ENCODE peak calls at places on chromosomes 6 and 20, in six cellular contexts. One of them, this sample, is unnamed.

GRCh38 chr6:21753571-21754108 is 160.1 kb downstream of the SOX4 start:
- DNase-seq in H1: no peak
- DNase-seq in GM12891: no peak
- DNase-seq in HepG2: no peak
- DNase-seq in K562: no peak
- DNase-seq in GM12878: no peak
- DNase-seq in this sample: no peak

GRCh38 chr6:38020593-38020992 is 201.1 kb downstream of the ZFAND3 start:
- DNase-seq in H1: no peak
- DNase-seq in GM12891: no peak
- DNase-seq in HepG2: no peak
- DNase-seq in K562: no peak
- DNase-seq in GM12878: no peak
- DNase-seq in this sample: no peak

GRCh38 chr20:58714340-58714922 is 21.8 kb downstream of the NPEPL1 start:
- DNase-seq in H1: no peak
- DNase-seq in GM12891: peak
- DNase-seq in HepG2: no peak
- DNase-seq in K562: no peak
- DNase-seq in GM12878: no peak
- DNase-seq in this sample: peak

GRCh38 chr6:17457956-17458355 is 64.6 kb downstream of the CAP2 start:
- DNase-seq in H1: no peak
- DNase-seq in GM12891: no peak
- DNase-seq in HepG2: no peak
- DNase-seq in K562: no peak
- DNase-seq in GM12878: no peak
- DNase-seq in this sample: no peak

GRCh38 chr20:38055294-38055693 is 21.7 kb downstream of the RPRD1B start:
- DNase-seq in H1: no peak
- DNase-seq in GM12891: no peak
- DNase-seq in HepG2: no peak
- DNase-seq in K562: no peak
- DNase-seq in GM12878: no peak
- DNase-seq in this sample: no peak

GRCh38 chr20:45993197-45993951 is 15.3 kb upstream of the MMP9 start:
- DNase-seq in H1: no peak
- DNase-seq in GM12891: no peak
- DNase-seq in HepG2: peak
- DNase-seq in K562: no peak
- DNase-seq in GM12878: no peak
- DNase-seq in this sample: no peak

GRCh38 chr6:75546401-75546800 is 52.8 kb upstream of the FILIP1 start:
- DNase-seq in H1: no peak
- DNase-seq in GM12891: no peak
- DNase-seq in HepG2: peak
- DNase-seq in K562: no peak
- DNase-seq in GM12878: no peak
- DNase-seq in this sample: no peak

GRCh38 chr6:32973144-32973854 is 4.9 kb downstream of the BRD2 start:
- DNase-seq in H1: no peak
- DNase-seq in GM12891: no peak
- DNase-seq in HepG2: peak
- DNase-seq in K562: peak
- DNase-seq in GM12878: no peak
- DNase-seq in this sample: no peak

GRCh38 chr6:21998539-21998938 is 298.3 kb downstream of the PRL start:
- DNase-seq in H1: no peak
- DNase-seq in GM12891: no peak
- DNase-seq in HepG2: no peak
- DNase-seq in K562: no peak
- DNase-seq in GM12878: no peak
- DNase-seq in this sample: no peak

GRCh38 chr6:129635396-129636164 is 74.4 kb downstream of the ARHGAP18 start:
- DNase-seq in H1: no peak
- DNase-seq in GM12891: no peak
- DNase-seq in HepG2: no peak
- DNase-seq in K562: no peak
- DNase-seq in GM12878: no peak
- DNase-seq in this sample: no peak

GRCh38 chr20:56360133-56360898 is 1.5 kb downstream of the FAM210B start:
- DNase-seq in H1: no peak
- DNase-seq in GM12891: peak
- DNase-seq in HepG2: peak
- DNase-seq in K562: no peak
- DNase-seq in GM12878: no peak
- DNase-seq in this sample: no peak

GRCh38 chr20:37420610-37421009 is 74.7 kb downstream of the SRC start:
- DNase-seq in H1: no peak
- DNase-seq in GM12891: no peak
- DNase-seq in HepG2: no peak
- DNase-seq in K562: no peak
- DNase-seq in GM12878: no peak
- DNase-seq in this sample: no peak

GRCh38 chr6:7617954-7618764 is 28.2 kb downstream of the SNRNP48 start:
- DNase-seq in H1: no peak
- DNase-seq in GM12891: no peak
- DNase-seq in HepG2: no peak
- DNase-seq in K562: no peak
- DNase-seq in GM12878: peak
- DNase-seq in this sample: no peak

GRCh38 chr20:4966826-4967751 is 34.2 kb downstream of the SLC23A2 start:
- DNase-seq in H1: no peak
- DNase-seq in GM12891: no peak
- DNase-seq in HepG2: peak
- DNase-seq in K562: no peak
- DNase-seq in GM12878: no peak
- DNase-seq in this sample: no peak

GRCh38 chr20:56249244-56249955 is 868 bp downstream of the MC3R start:
- DNase-seq in H1: peak
- DNase-seq in GM12891: no peak
- DNase-seq in HepG2: peak
- DNase-seq in K562: peak
- DNase-seq in GM12878: no peak
- DNase-seq in this sample: no peak

GRCh38 chr20:3711418-3712043 is 869 bp downstream of the SIGLEC1 start:
- DNase-seq in H1: no peak
- DNase-seq in GM12891: no peak
- DNase-seq in HepG2: no peak
- DNase-seq in K562: no peak
- DNase-seq in GM12878: no peak
- DNase-seq in this sample: no peak

GRCh38 chr6:40733290-40733689 is 146.1 kb upstream of the LRFN2 start:
- DNase-seq in H1: no peak
- DNase-seq in GM12891: no peak
- DNase-seq in HepG2: no peak
- DNase-seq in K562: no peak
- DNase-seq in GM12878: no peak
- DNase-seq in this sample: no peak

GRCh38 chr6:16132909-16133308 is 4.0 kb downstream of the MYLIP start:
- DNase-seq in H1: no peak
- DNase-seq in GM12891: no peak
- DNase-seq in HepG2: no peak
- DNase-seq in K562: no peak
- DNase-seq in GM12878: no peak
- DNase-seq in this sample: no peak

GRCh38 chr6:52725530-52726192 is 37.6 kb downstream of the GSTA2 start:
- DNase-seq in H1: no peak
- DNase-seq in GM12891: no peak
- DNase-seq in HepG2: peak
- DNase-seq in K562: no peak
- DNase-seq in GM12878: no peak
- DNase-seq in this sample: no peak

GRCh38 chr6:7646394-7646793 is 56.4 kb downstream of the SNRNP48 start:
- DNase-seq in H1: no peak
- DNase-seq in GM12891: no peak
- DNase-seq in HepG2: no peak
- DNase-seq in K562: no peak
- DNase-seq in GM12878: no peak
- DNase-seq in this sample: no peak

GRCh38 chr20:9068896-9069663 is at the start of gene PLCB4:
- DNase-seq in H1: no peak
- DNase-seq in GM12891: no peak
- DNase-seq in HepG2: no peak
- DNase-seq in K562: peak
- DNase-seq in GM12878: no peak
- DNase-seq in this sample: no peak

GRCh38 chr6:161415302-161415855 is 141.5 kb upstream of the AGPAT4 start:
- DNase-seq in H1: no peak
- DNase-seq in GM12891: no peak
- DNase-seq in HepG2: no peak
- DNase-seq in K562: no peak
- DNase-seq in GM12878: no peak
- DNase-seq in this sample: no peak

GRCh38 chr6:143090314-143091044 is 29.8 kb downstream of the AIG1 start:
- DNase-seq in H1: no peak
- DNase-seq in GM12891: no peak
- DNase-seq in HepG2: no peak
- DNase-seq in K562: no peak
- DNase-seq in GM12878: no peak
- DNase-seq in this sample: no peak

GRCh38 chr6:143097224-143097795 is 36.6 kb downstream of the AIG1 start:
- DNase-seq in H1: no peak
- DNase-seq in GM12891: no peak
- DNase-seq in HepG2: no peak
- DNase-seq in K562: no peak
- DNase-seq in GM12878: no peak
- DNase-seq in this sample: no peak

GRCh38 chr6:143096403-143096802 is 35.7 kb downstream of the AIG1 start:
- DNase-seq in H1: no peak
- DNase-seq in GM12891: no peak
- DNase-seq in HepG2: no peak
- DNase-seq in K562: no peak
- DNase-seq in GM12878: no peak
- DNase-seq in this sample: no peak

GRCh38 chr6:143092768-143093167 is 32.1 kb downstream of the AIG1 start:
- DNase-seq in H1: no peak
- DNase-seq in GM12891: no peak
- DNase-seq in HepG2: peak
- DNase-seq in K562: no peak
- DNase-seq in GM12878: no peak
- DNase-seq in this sample: no peak

DNA sequence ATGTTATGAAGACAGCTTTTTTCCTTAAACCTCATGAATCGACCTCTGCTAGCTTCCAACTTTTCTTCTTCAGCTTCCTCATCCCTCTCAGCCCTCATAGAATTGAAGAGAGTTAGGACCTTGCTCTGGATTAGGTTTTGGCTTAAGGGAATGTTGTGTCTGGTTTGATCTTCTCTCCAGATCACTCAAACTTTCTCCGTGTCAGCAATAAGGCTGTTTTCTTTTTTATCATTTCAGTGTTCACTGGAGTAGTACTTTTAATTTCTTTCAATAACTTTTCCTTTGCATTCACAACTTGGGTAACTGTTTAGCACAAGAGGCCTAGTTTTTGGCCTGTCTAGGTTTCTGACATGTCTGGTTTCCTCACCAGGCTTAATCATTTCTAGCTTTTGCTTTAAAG is 32.6 kb downstream of the AIG1 start:
- DNase-seq in H1: no peak
- DNase-seq in GM12891: no peak
- DNase-seq in HepG2: no peak
- DNase-seq in K562: no peak
- DNase-seq in GM12878: no peak
- DNase-seq in this sample: no peak
- TF ChIP-seq POLR2A in H1: no peak
- TF ChIP-seq POLR2A in GM12891: no peak
- TF ChIP-seq POLR2A in HepG2: no peak
- TF ChIP-seq POLR2A in K562: no peak
- TF ChIP-seq POLR2A in GM12878: no peak
- TF ChIP-seq POLR2A in this sample: no peak

DNA sequence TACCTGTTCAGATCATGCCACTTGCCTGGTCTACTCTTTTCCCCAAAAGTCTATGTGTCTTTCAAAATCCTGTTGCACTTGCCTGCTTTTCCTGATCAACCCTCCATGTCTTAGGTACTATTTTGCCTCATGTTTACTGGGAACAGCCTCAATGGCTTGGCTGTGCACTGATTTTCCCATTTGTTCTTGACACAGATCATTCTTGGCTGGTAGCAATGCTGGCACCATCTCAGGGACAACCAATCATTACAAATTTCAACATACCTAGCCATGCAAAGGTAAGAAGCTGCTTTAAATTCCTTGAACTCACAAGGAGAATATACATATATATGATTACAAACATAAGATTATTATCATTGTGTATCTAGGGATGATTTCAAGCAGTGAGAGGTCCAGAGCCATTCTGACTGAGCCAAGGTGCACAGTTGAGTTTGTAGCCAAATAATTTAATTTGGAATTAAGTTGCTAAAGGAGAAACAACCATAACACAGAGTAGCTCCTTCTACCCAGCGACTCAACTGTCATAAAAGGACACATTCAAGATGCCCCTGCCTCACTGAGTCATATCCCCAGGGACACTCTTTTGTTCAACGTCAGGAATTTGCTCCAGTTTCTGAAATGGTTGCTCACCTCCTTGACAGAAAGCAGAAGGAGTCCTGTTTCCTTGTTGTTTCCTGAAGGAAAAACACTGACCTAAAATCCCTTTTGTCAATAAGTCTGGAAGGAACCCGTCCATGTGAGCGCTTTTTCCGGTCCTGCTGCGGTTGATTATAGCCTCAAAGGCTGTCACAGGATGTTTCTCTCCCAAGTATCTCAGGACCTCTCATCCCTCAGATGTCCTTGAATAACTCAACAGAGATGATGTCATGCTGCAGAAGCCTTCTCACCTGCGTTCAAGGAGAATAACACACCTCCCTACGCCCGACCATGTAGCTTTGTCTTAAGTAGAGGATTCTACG is 113.8 kb upstream of the PLEKHG1 start:
- DNase-seq in H1: no peak
- DNase-seq in GM12891: no peak
- DNase-seq in HepG2: no peak
- DNase-seq in K562: no peak
- DNase-seq in GM12878: no peak
- DNase-seq in this sample: no peak
- TF ChIP-seq POLR2AphosphoS5 in H1: no peak
- TF ChIP-seq POLR2AphosphoS5 in GM12891: no peak
- TF ChIP-seq POLR2AphosphoS5 in HepG2: no peak
- TF ChIP-seq POLR2AphosphoS5 in K562: no peak
- TF ChIP-seq POLR2AphosphoS5 in GM12878: no peak
- TF ChIP-seq POLR2AphosphoS5 in this sample: no peak

GRCh38 chr6:36845233-36845632 is 6.0 kb upstream of the CPNE5 start:
- DNase-seq in H1: no peak
- DNase-seq in GM12891: no peak
- DNase-seq in HepG2: no peak
- DNase-seq in K562: no peak
- DNase-seq in GM12878: no peak
- DNase-seq in this sample: no peak
- TF ChIP-seq TAF1 in H1: no peak
- TF ChIP-seq TAF1 in GM12891: no peak
- TF ChIP-seq TAF1 in HepG2: no peak
- TF ChIP-seq TAF1 in K562: no peak
- TF ChIP-seq TAF1 in GM12878: no peak
- TF ChIP-seq TAF1 in this sample: no peak

DNA sequence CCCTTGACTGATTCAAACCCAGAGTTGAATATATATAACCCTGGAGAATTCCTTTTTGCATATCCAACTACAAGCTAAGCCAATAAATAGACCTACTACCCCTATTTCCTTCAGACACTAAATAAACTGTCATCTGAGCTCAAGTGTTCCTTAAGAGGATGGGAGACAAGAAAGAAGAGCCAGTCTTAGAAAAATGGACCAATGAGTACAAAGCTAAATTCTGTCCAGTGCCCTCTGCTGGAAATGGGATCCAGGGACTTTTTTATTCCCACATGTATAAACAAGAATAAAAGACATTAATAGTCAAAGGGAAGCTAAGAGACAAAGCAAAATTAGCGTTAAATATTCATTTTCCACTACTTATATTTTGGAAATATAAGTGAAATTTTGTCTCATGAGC is 4.8 kb downstream of the PPP1R10 start:
- DNase-seq in H1: no peak
- DNase-seq in GM12891: no peak
- DNase-seq in HepG2: no peak
- DNase-seq in K562: no peak
- DNase-seq in GM12878: no peak
- DNase-seq in this sample: no peak
- TF ChIP-seq POLR2A in H1: no peak
- TF ChIP-seq POLR2A in GM12891: no peak
- TF ChIP-seq POLR2A in HepG2: no peak
- TF ChIP-seq POLR2A in K562: peak
- TF ChIP-seq POLR2A in GM12878: no peak
- TF ChIP-seq POLR2A in this sample: no peak

This sample was measured in GM12892.